ENCODE peak calls at places on chromosomes 1 and 21, in eight cellular contexts. G is body of pancreas; Q is effector memory CD4-positive, alpha-beta T cell; D is IMR-90; F is CD8-positive, alpha-beta T cell; O is Panc1; S is heart left ventricle; B is colonic mucosa. H is an unnamed sample. For H3K4me1, the result is how much of the 10 kb centered on the place peaks cover.

GRCh38 chr1:3625151-3625907 is 514 bp downstream of the TPRG1L start:
- DNase-seq in G (peak), Q (no peak), D (peak), F (peak), O (no peak), S (no peak), B (peak), H (no peak)

GRCh38 chr1:30385246-30385940 is 338.0 kb downstream of the MATN1 start:
- DNase-seq in G (no peak), Q (no peak), D (no peak), F (no peak), O (no peak), S (no peak), B (no peak), H (no peak)

GRCh38 chr1:57447551-57447950 is 23.7 kb upstream of the DAB1 start:
- DNase-seq in G (no peak), Q (no peak), D (no peak), F (no peak), O (no peak), S (no peak), B (no peak), H (no peak)

GRCh38 chr1:200969726-200970521 is 53.6 kb downstream of the KIF21B start:
- DNase-seq in G (no peak), Q (no peak), D (no peak), F (no peak), O (no peak), S (peak), B (no peak), H (no peak)

GRCh38 chr1:234658143-234658542 is 48.2 kb upstream of the IRF2BP2 start:
- DNase-seq in G (peak), Q (no peak), D (peak), F (no peak), O (no peak), S (no peak), B (peak), H (no peak)

GRCh38 chr1:106727171-106727570 is 329.3 kb upstream of the PRMT6 start:
- DNase-seq in G (no peak), Q (no peak), D (no peak), F (no peak), O (no peak), S (no peak), B (no peak), H (no peak)

GRCh38 chr1:42157667-42158066 is 4.5 kb downstream of the GUCA2B start:
- DNase-seq in G (no peak), Q (no peak), D (no peak), F (no peak), O (no peak), S (no peak), B (no peak), H (no peak)

GRCh38 chr1:201191723-201192477 is 1.3 kb downstream of the IGFN1 start:
- DNase-seq in G (no peak), Q (no peak), D (peak), F (no peak), O (peak), S (no peak), B (no peak), H (no peak)

GRCh38 chr21:45262041-45262581 is 25.6 kb downstream of the POFUT2 start:
- DNase-seq in G (no peak), Q (no peak), D (no peak), F (peak), O (no peak), S (no peak), B (no peak), H (no peak)

GRCh38 chr21:33042812-33043211 is 17.1 kb downstream of the OLIG2 start:
- DNase-seq in G (no peak), Q (no peak), D (peak), F (no peak), O (no peak), S (no peak), B (no peak), H (no peak)

GRCh38 chr1:15089244-15089992 is 64.1 kb upstream of the TMEM51 start:
- DNase-seq in G (no peak), Q (no peak), D (no peak), F (no peak), O (no peak), S (peak), B (no peak), H (no peak)

GRCh38 chr1:224427346-224427745 is 7.3 kb downstream of the WDR26 start:
- DNase-seq in G (no peak), Q (no peak), D (peak), F (no peak), O (no peak), S (no peak), B (no peak), H (no peak)

DNA sequence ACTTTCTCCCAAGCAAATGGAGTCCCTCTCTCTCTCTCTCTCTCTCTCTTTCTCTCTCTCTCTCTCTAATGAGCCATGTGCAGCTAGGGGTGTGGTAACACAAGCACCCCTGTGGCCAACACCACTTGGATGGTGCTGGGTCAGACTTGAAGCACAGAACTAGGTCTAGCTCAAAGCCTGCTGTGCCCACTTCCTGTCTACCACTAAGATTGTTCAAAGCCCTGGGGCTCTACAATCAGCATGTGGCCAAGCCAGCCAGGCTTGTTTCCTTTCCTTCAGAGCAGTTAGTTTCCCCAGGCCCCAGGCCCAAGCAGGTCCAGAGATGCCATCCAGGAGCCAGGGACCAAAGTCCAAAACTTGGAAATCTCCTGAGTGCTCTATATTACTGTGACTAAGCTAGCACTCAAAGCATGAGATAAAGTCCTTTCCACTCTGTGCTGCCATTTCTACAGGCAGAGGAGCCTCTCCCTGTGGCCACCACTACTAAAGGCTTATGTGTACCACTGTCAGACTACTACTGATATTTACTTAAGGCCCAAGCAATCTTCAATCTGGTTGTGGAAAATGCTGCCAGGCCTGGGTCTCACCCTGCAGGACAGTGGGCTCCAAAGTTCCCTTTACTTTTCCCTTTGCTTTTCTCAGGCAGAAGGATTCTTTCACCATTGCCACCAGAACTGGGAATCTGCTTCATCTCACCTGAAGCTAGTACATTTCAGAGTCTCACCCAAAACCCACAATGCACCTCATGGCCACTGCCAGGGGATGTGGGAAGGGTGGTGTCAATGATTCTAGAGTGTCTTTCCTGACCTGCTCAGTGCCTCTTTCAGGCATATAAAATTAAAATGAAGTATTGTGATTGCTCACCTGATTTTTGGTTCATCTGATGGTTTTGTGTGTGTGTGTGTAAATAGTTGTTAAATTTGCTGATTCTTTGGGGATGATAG is 999.5 kb downstream of the NCAM2 start:
- DNase-seq in G (no peak), Q (no peak), D (no peak), F (no peak), O (no peak), S (no peak), B (no peak), H (no peak)
- H3K4me3 ChIP-seq in G (no peak), Q (no peak), D (no peak), F (no peak), O (no peak), S (no peak), B (no peak), H (no peak)

DNA sequence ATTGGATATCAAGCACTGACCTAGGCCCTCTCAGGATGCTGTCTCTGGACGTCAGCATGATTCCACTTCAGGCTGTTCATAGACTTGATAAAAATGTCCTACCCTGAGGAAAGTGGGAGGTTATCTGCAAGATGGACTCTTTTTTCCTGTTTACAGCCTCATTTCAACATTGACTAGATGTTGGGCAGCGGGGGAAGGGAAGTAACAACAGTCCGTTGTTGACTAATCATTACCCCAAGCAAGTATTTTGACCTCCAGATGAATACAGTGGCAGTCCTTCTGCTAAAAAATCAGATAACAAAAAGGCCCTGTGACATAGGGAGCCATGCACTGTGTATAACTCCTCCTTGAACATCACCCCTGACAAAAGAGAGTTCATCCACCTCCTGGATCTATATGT is 5.2 kb downstream of the NPL start:
- DNase-seq in G (no peak), Q (no peak), D (no peak), F (no peak), O (no peak), S (no peak), B (no peak), H (no peak)
- H3K27ac ChIP-seq in G (no peak), Q (no peak), D (no peak), F (no peak), O (no peak), S (no peak), B (peak), H (peak)

DNA sequence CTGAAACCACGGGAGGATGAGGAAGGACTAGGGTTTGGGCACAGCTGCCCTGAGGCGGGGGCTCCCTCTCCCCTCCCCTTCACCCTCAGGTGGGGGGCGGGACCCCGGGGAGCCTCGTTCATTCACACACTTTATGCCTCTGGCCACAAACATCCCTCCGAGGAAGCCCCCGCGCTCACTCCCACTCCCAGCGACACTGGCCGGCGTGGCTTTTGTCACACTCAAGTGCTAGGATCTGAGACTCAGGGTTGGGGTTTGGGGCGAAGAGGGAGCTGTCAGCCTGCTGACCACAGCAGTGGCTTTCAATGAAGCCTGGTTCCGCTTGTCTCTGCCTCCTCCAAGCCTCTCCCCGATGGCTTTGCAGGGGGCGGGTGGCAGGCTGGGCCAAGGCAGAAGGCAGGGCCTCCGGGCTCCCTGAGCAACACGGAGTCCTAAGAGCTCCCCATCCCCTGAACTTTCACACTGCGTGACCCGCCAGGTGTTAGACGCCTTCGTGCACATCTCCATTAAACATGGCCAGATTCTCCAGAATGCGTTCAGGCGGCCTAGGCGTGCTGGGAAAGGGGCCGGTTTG is 178.1 kb downstream of the NPHP4 start:
- DNase-seq in G (no peak), Q (no peak), D (no peak), F (no peak), O (no peak), S (no peak), B (no peak), H (no peak)
- H3K4me1 ChIP-seq in G (under half), Q (under half), D (under half), F (under half), O (under half), S (under half), B (under half), H (under half)

GRCh38 chr1:153767519-153767918 is 7.7 kb upstream of the SLC27A3 start:
- DNase-seq in G (no peak), Q (no peak), D (no peak), F (no peak), O (no peak), S (no peak), B (no peak), H (no peak)

GRCh38 chr1:153771241-153771640 is 4.0 kb upstream of the SLC27A3 start:
- DNase-seq in G (no peak), Q (no peak), D (no peak), F (no peak), O (no peak), S (no peak), B (no peak), H (no peak)

GRCh38 chr1:153771841-153772593 is 3.2 kb upstream of the SLC27A3 start:
- DNase-seq in G (no peak), Q (no peak), D (no peak), F (no peak), O (no peak), S (peak), B (no peak), H (no peak)

GRCh38 chr1:153770812-153771211 is 4.4 kb upstream of the SLC27A3 start:
- DNase-seq in G (no peak), Q (no peak), D (no peak), F (no peak), O (no peak), S (peak), B (no peak), H (no peak)

DNA sequence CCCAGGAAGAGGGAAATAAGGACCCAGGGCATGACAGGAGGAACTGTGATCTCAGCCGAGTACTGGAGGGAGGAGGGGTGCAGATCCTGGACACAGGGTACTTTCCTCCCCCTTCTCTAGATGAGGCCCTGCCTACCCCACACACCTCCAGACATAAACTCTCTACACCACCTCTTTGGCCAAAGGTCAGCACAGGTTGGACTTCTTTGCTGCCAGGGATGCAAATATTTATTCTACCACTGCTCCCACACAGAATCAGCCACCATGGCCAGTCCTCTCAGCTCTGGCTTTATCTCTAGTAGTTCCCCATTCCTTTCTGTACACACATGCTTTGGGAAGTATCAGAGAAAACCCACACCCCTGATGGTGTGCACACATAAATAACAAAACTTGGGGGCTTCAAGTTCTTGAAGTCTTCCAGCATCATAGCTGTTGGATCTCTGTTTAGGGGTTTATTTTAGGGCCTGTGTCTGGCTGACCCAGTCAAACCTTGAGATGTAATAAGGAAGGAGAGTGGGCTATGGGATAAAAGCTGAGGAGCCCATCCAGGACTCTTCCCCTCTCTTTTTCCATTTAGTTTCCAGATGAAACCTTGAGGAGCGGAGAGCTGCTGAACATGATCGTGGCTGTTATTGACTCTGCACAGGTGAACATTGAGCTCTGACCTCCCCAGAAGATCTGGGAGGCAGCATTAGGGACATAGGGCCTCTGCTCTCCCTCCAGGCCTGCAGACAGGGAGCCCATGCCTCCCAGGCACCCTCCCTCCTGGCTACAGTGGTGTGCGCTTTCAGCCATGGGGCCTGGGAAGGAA is 6.7 kb upstream of the SLC27A3 start:
- DNase-seq in G (peak), Q (no peak), D (no peak), F (no peak), O (no peak), S (no peak), B (peak), H (no peak)
- H3K4me3 ChIP-seq in G (no peak), Q (no peak), D (no peak), F (no peak), O (no peak), S (no peak), B (no peak), H (no peak)

GRCh38 chr1:94104776-94105462 is 16.0 kb downstream of the ABCA4 start:
- DNase-seq in G (no peak), Q (no peak), D (no peak), F (no peak), O (no peak), S (no peak), B (no peak), H (no peak)

GRCh38 chr1:94104127-94104684 is 16.7 kb downstream of the ABCA4 start:
- DNase-seq in G (no peak), Q (no peak), D (no peak), F (no peak), O (no peak), S (no peak), B (no peak), H (no peak)

GRCh38 chr1:94105957-94106529 is 14.9 kb downstream of the ABCA4 start:
- DNase-seq in G (no peak), Q (no peak), D (peak), F (no peak), O (no peak), S (no peak), B (no peak), H (no peak)

GRCh38 chr1:94106716-94107115 is 14.2 kb downstream of the ABCA4 start:
- DNase-seq in G (no peak), Q (no peak), D (peak), F (no peak), O (no peak), S (no peak), B (no peak), H (no peak)

GRCh38 chr1:94105501-94105952 is 15.4 kb downstream of the ABCA4 start:
- DNase-seq in G (no peak), Q (no peak), D (no peak), F (no peak), O (no peak), S (no peak), B (no peak), H (no peak)
- H3K27ac ChIP-seq in G (no peak), Q (no peak), D (no peak), F (no peak), O (peak), S (no peak), B (no peak), H (no peak)

GRCh38 chr1:39637301-39637700 is 2.1 kb downstream of the HEYL start:
- DNase-seq in G (no peak), Q (no peak), D (no peak), F (no peak), O (no peak), S (no peak), B (no peak), H (no peak)
- H3K4me1 ChIP-seq in G (half or more), Q (under half), D (under half), F (under half), O (under half), S (under half), B (under half), H (under half)

GRCh38 chr1:53732409-53732808 is 6.6 kb downstream of the GLIS1 start:
- DNase-seq in G (no peak), Q (no peak), D (no peak), F (no peak), O (no peak), S (no peak), B (no peak), H (no peak)

GRCh38 chr1:53732912-53733317 is 6.0 kb downstream of the GLIS1 start:
- DNase-seq in G (no peak), Q (no peak), D (peak), F (no peak), O (no peak), S (no peak), B (no peak), H (no peak)

GRCh38 chr1:53733447-53733931 is 5.5 kb downstream of the GLIS1 start:
- DNase-seq in G (no peak), Q (no peak), D (no peak), F (no peak), O (no peak), S (no peak), B (no peak), H (no peak)

GRCh38 chr1:53731201-53731600 is 7.8 kb downstream of the GLIS1 start:
- DNase-seq in G (no peak), Q (no peak), D (no peak), F (no peak), O (no peak), S (no peak), B (no peak), H (no peak)

GRCh38 chr1:53731779-53732305 is 7.1 kb downstream of the GLIS1 start:
- DNase-seq in G (no peak), Q (no peak), D (peak), F (no peak), O (no peak), S (no peak), B (no peak), H (no peak)
- H3K4me3 ChIP-seq in G (no peak), Q (no peak), D (no peak), F (no peak), O (no peak), S (peak), B (no peak), H (no peak)

GRCh38 chr1:156075775-156076204 is 6.5 kb downstream of the MEX3A start:
- DNase-seq in G (no peak), Q (no peak), D (no peak), F (no peak), O (no peak), S (peak), B (no peak), H (no peak)
- H3K27ac ChIP-seq in G (no peak), Q (no peak), D (no peak), F (no peak), O (no peak), S (no peak), B (no peak), H (no peak)

GRCh38 chr1:179030130-179030529 is 4.4 kb downstream of the FAM20B start:
- DNase-seq in G (no peak), Q (no peak), D (no peak), F (no peak), O (no peak), S (no peak), B (no peak), H (no peak)

GRCh38 chr1:179031284-179031683 is 5.6 kb downstream of the FAM20B start:
- DNase-seq in G (no peak), Q (no peak), D (no peak), F (no peak), O (no peak), S (no peak), B (no peak), H (no peak)

GRCh38 chr1:179031855-179032513 is 6.3 kb downstream of the FAM20B start:
- DNase-seq in G (no peak), Q (no peak), D (peak), F (no peak), O (no peak), S (no peak), B (no peak), H (no peak)

GRCh38 chr1:179029293-179029692 is 3.6 kb downstream of the FAM20B start:
- DNase-seq in G (no peak), Q (no peak), D (no peak), F (no peak), O (no peak), S (no peak), B (no peak), H (no peak)

GRCh38 chr1:179030683-179031082 is 5.0 kb downstream of the FAM20B start:
- DNase-seq in G (no peak), Q (no peak), D (no peak), F (no peak), O (no peak), S (no peak), B (no peak), H (no peak)
- H3K4me1 ChIP-seq in G (half or more), Q (under half), D (under half), F (under half), O (under half), S (under half), B (under half), H (under half)